ENCODE peak calls at places on chromosome 5, in seven cellular contexts. One of them, this sample, is unnamed.

GRCh38 chr5:61347088-61347487 is 15.0 kb downstream of the ZSWIM6 start:
- DNase-seq in heart left ventricle: no peak
- DNase-seq in sigmoid colon: no peak
- DNase-seq in endothelial cell of umbilical vein: no peak
- DNase-seq in CD8-positive, alpha-beta T cell: no peak
- DNase-seq in cardiac muscle cell: no peak
- DNase-seq in mucosa of descending colon: no peak
- DNase-seq in this sample: no peak

GRCh38 chr5:107501965-107502691 is 168.6 kb downstream of the EFNA5 start:
- DNase-seq in heart left ventricle: no peak
- DNase-seq in sigmoid colon: no peak
- DNase-seq in endothelial cell of umbilical vein: peak; percentile 93
- DNase-seq in CD8-positive, alpha-beta T cell: no peak
- DNase-seq in cardiac muscle cell: peak; percentile 59
- DNase-seq in mucosa of descending colon: no peak
- DNase-seq in this sample: no peak

GRCh38 chr5:43192558-43193170 is 639 bp downstream of the NIM1K start:
- DNase-seq in heart left ventricle: peak; percentile 32
- DNase-seq in sigmoid colon: peak; percentile 73
- DNase-seq in endothelial cell of umbilical vein: no peak
- DNase-seq in CD8-positive, alpha-beta T cell: no peak
- DNase-seq in cardiac muscle cell: peak; percentile 35
- DNase-seq in mucosa of descending colon: peak; percentile 33
- DNase-seq in this sample: no peak

GRCh38 chr5:19044931-19045695 is 942.9 kb downstream of the CDH18 start:
- DNase-seq in heart left ventricle: no peak
- DNase-seq in sigmoid colon: no peak
- DNase-seq in endothelial cell of umbilical vein: no peak
- DNase-seq in CD8-positive, alpha-beta T cell: no peak
- DNase-seq in cardiac muscle cell: no peak
- DNase-seq in mucosa of descending colon: no peak
- DNase-seq in this sample: no peak

GRCh38 chr5:1058549-1058945 is 49.9 kb downstream of the NKD2 start:
- DNase-seq in heart left ventricle: no peak
- DNase-seq in sigmoid colon: no peak
- DNase-seq in endothelial cell of umbilical vein: no peak
- DNase-seq in CD8-positive, alpha-beta T cell: no peak
- DNase-seq in cardiac muscle cell: no peak
- DNase-seq in mucosa of descending colon: no peak
- DNase-seq in this sample: no peak

GRCh38 chr5:122295138-122295537 is 16.9 kb upstream of the SNCAIP start:
- DNase-seq in heart left ventricle: no peak
- DNase-seq in sigmoid colon: no peak
- DNase-seq in endothelial cell of umbilical vein: peak; percentile 37
- DNase-seq in CD8-positive, alpha-beta T cell: no peak
- DNase-seq in cardiac muscle cell: peak; percentile 37
- DNase-seq in mucosa of descending colon: no peak
- DNase-seq in this sample: no peak

GRCh38 chr5:15933481-15934207 is 245.9 kb downstream of the MARCHF11 start:
- DNase-seq in heart left ventricle: no peak
- DNase-seq in sigmoid colon: no peak
- DNase-seq in endothelial cell of umbilical vein: peak; percentile 87
- DNase-seq in CD8-positive, alpha-beta T cell: no peak
- DNase-seq in cardiac muscle cell: peak; percentile 63
- DNase-seq in mucosa of descending colon: no peak
- DNase-seq in this sample: no peak

GRCh38 chr5:179378441-179379271 is 33.4 kb upstream of the ADAMTS2 start:
- DNase-seq in heart left ventricle: no peak
- DNase-seq in sigmoid colon: peak; percentile 46
- DNase-seq in endothelial cell of umbilical vein: no peak
- DNase-seq in CD8-positive, alpha-beta T cell: no peak
- DNase-seq in cardiac muscle cell: peak; percentile 89
- DNase-seq in mucosa of descending colon: no peak
- DNase-seq in this sample: no peak

GRCh38 chr5:79025054-79025465 is 40.0 kb upstream of the ARSB start:
- DNase-seq in heart left ventricle: peak; percentile 54
- DNase-seq in sigmoid colon: peak; percentile 76
- DNase-seq in endothelial cell of umbilical vein: peak; percentile 65
- DNase-seq in CD8-positive, alpha-beta T cell: peak; percentile 6
- DNase-seq in cardiac muscle cell: peak; percentile 83
- DNase-seq in mucosa of descending colon: peak; percentile 69
- DNase-seq in this sample: peak; percentile 66

GRCh38 chr5:171162602-171163001 is 146.4 kb upstream of the TLX3 start:
- DNase-seq in heart left ventricle: no peak
- DNase-seq in sigmoid colon: no peak
- DNase-seq in endothelial cell of umbilical vein: peak; percentile 91
- DNase-seq in CD8-positive, alpha-beta T cell: no peak
- DNase-seq in cardiac muscle cell: peak; percentile 52
- DNase-seq in mucosa of descending colon: no peak
- DNase-seq in this sample: no peak

GRCh38 chr5:120314201-120314600 is 149.9 kb upstream of the PRR16 start:
- DNase-seq in heart left ventricle: no peak
- DNase-seq in sigmoid colon: no peak
- DNase-seq in endothelial cell of umbilical vein: no peak
- DNase-seq in CD8-positive, alpha-beta T cell: no peak
- DNase-seq in cardiac muscle cell: no peak
- DNase-seq in mucosa of descending colon: no peak
- DNase-seq in this sample: no peak

GRCh38 chr5:169174923-169175322 is 126.0 kb downstream of the SLIT3 start:
- DNase-seq in heart left ventricle: no peak
- DNase-seq in sigmoid colon: no peak
- DNase-seq in endothelial cell of umbilical vein: no peak
- DNase-seq in CD8-positive, alpha-beta T cell: no peak
- DNase-seq in cardiac muscle cell: no peak
- DNase-seq in mucosa of descending colon: no peak
- DNase-seq in this sample: no peak

GRCh38 chr5:53326420-53327153 is 153.8 kb upstream of the FST start:
- DNase-seq in heart left ventricle: no peak
- DNase-seq in sigmoid colon: no peak
- DNase-seq in endothelial cell of umbilical vein: no peak
- DNase-seq in CD8-positive, alpha-beta T cell: no peak
- DNase-seq in cardiac muscle cell: peak; percentile 89
- DNase-seq in mucosa of descending colon: no peak
- DNase-seq in this sample: no peak

GRCh38 chr5:109903061-109903460 is 213.3 kb downstream of the MAN2A1 start:
- DNase-seq in heart left ventricle: no peak
- DNase-seq in sigmoid colon: no peak
- DNase-seq in endothelial cell of umbilical vein: no peak
- DNase-seq in CD8-positive, alpha-beta T cell: no peak
- DNase-seq in cardiac muscle cell: no peak
- DNase-seq in mucosa of descending colon: no peak
- DNase-seq in this sample: no peak

GRCh38 chr5:442335-443238 is at the start of gene EXOC3:
- DNase-seq in heart left ventricle: peak; percentile 75
- DNase-seq in sigmoid colon: peak; percentile 86
- DNase-seq in endothelial cell of umbilical vein: peak; percentile 50
- DNase-seq in CD8-positive, alpha-beta T cell: peak; percentile 48
- DNase-seq in cardiac muscle cell: peak; percentile 70
- DNase-seq in mucosa of descending colon: peak; percentile 86
- DNase-seq in this sample: peak; percentile 55

GRCh38 chr5:131550606-131551005 is 84.4 kb downstream of the RAPGEF6 start:
- DNase-seq in heart left ventricle: no peak
- DNase-seq in sigmoid colon: no peak
- DNase-seq in endothelial cell of umbilical vein: peak; percentile 16
- DNase-seq in CD8-positive, alpha-beta T cell: no peak
- DNase-seq in cardiac muscle cell: no peak
- DNase-seq in mucosa of descending colon: no peak
- DNase-seq in this sample: no peak

GRCh38 chr5:969421-969839 is 39.2 kb upstream of the NKD2 start:
- DNase-seq in heart left ventricle: peak; percentile 67
- DNase-seq in sigmoid colon: peak; percentile 74
- DNase-seq in endothelial cell of umbilical vein: peak; percentile 28
- DNase-seq in CD8-positive, alpha-beta T cell: no peak
- DNase-seq in cardiac muscle cell: peak; percentile 92
- DNase-seq in mucosa of descending colon: no peak
- DNase-seq in this sample: peak; percentile 31

GRCh38 chr5:93899026-93899600 is 157.7 kb upstream of the POU5F2 start:
- DNase-seq in heart left ventricle: no peak
- DNase-seq in sigmoid colon: no peak
- DNase-seq in endothelial cell of umbilical vein: peak; percentile 9
- DNase-seq in CD8-positive, alpha-beta T cell: no peak
- DNase-seq in cardiac muscle cell: peak; percentile 8
- DNase-seq in mucosa of descending colon: no peak
- DNase-seq in this sample: no peak
- TF ChIP-seq CTCF in heart left ventricle: no peak
- TF ChIP-seq CTCF in sigmoid colon: no peak
- TF ChIP-seq CTCF in endothelial cell of umbilical vein: peak; percentile 31
- TF ChIP-seq CTCF in CD8-positive, alpha-beta T cell: peak; percentile 56
- TF ChIP-seq CTCF in cardiac muscle cell: peak; percentile 43
- TF ChIP-seq CTCF in mucosa of descending colon: no peak
- TF ChIP-seq CTCF in this sample: no peak

DNA sequence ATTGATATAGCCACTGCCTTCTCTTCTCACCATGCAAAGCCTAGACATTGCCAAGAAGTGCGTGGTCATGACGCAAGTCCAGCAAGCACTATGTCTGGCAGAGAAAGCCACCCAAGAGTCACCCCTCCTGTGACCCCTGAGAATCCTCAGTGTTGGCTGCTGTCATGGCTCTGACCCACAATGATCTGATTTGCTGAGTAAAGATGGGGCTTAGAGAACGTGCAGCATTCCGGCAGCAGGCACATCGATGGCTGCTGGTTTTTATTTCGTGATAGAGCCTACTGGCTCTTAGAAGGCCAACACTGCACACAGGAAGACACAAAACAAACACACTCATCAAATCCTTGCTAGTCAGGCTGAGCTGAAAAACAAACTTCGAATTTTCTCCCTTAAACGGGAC is 88.3 kb upstream of the BASP1 start:
- DNase-seq in heart left ventricle: no peak
- DNase-seq in sigmoid colon: no peak
- DNase-seq in endothelial cell of umbilical vein: no peak
- DNase-seq in CD8-positive, alpha-beta T cell: no peak
- DNase-seq in cardiac muscle cell: no peak
- DNase-seq in mucosa of descending colon: no peak
- DNase-seq in this sample: no peak
- H3K4me1 ChIP-seq in heart left ventricle: peaks cover 9% of the 10 kb centered on the region
- H3K4me1 ChIP-seq in sigmoid colon: no peaks in the 10 kb centered on the region
- H3K4me1 ChIP-seq in endothelial cell of umbilical vein: peaks cover 34% of the 10 kb centered on the region
- H3K4me1 ChIP-seq in CD8-positive, alpha-beta T cell: no peaks in the 10 kb centered on the region
- H3K4me1 ChIP-seq in cardiac muscle cell: no peaks in the 10 kb centered on the region
- H3K4me1 ChIP-seq in mucosa of descending colon: peaks cover 6% of the 10 kb centered on the region
- H3K4me1 ChIP-seq in this sample: peaks cover 2% of the 10 kb centered on the region

GRCh38 chr5:132810605-132811004 is 2.5 kb upstream of the SOWAHA start:
- DNase-seq in heart left ventricle: no peak
- DNase-seq in sigmoid colon: no peak
- DNase-seq in endothelial cell of umbilical vein: no peak
- DNase-seq in CD8-positive, alpha-beta T cell: no peak
- DNase-seq in cardiac muscle cell: no peak
- DNase-seq in mucosa of descending colon: no peak
- DNase-seq in this sample: no peak

GRCh38 chr5:132812123-132812948 is 766 bp upstream of the SOWAHA start:
- DNase-seq in heart left ventricle: no peak
- DNase-seq in sigmoid colon: no peak
- DNase-seq in endothelial cell of umbilical vein: no peak
- DNase-seq in CD8-positive, alpha-beta T cell: no peak
- DNase-seq in cardiac muscle cell: no peak
- DNase-seq in mucosa of descending colon: no peak
- DNase-seq in this sample: no peak

GRCh38 chr5:132808448-132808847 is 4.7 kb upstream of the SOWAHA start:
- DNase-seq in heart left ventricle: no peak
- DNase-seq in sigmoid colon: no peak
- DNase-seq in endothelial cell of umbilical vein: no peak
- DNase-seq in CD8-positive, alpha-beta T cell: no peak
- DNase-seq in cardiac muscle cell: no peak
- DNase-seq in mucosa of descending colon: no peak
- DNase-seq in this sample: no peak

GRCh38 chr5:132808866-132809265 is 4.2 kb upstream of the SOWAHA start:
- DNase-seq in heart left ventricle: no peak
- DNase-seq in sigmoid colon: no peak
- DNase-seq in endothelial cell of umbilical vein: no peak
- DNase-seq in CD8-positive, alpha-beta T cell: no peak
- DNase-seq in cardiac muscle cell: no peak
- DNase-seq in mucosa of descending colon: no peak
- DNase-seq in this sample: peak; percentile 28

DNA sequence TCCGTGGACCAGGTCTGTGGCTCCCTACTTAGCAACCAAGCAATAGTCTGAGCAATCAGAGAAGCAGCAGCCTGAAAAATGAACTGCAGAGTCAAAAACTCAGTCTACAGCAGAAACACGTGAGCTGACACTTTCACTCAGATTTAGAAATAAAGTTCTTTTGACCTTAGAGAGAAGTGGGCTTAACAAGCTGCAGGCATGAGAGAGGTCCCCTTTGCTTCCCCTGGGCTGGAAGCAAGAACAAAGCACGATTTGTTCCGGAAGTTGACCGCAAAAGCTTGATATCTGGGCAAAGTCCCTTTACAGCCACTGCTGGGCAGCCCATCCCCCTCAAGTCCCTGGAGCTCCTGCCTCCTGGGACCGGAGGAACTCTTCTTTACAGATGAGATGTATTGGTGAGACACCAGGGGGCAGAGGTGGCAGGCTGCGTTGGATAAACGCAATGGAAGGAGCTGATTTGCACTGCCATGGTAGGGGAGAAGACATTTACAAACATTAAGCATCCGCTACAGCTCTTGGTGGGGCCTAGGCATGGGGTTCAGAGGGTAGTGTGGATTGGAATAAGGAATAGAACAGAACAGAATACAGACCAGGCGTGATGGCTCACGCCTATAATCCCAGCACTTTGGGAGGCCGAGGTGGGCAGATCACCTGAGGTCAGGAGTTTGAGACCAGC is 5.8 kb upstream of the SOWAHA start:
- DNase-seq in heart left ventricle: no peak
- DNase-seq in sigmoid colon: peak; percentile 13
- DNase-seq in endothelial cell of umbilical vein: no peak
- DNase-seq in CD8-positive, alpha-beta T cell: no peak
- DNase-seq in cardiac muscle cell: no peak
- DNase-seq in mucosa of descending colon: peak; percentile 91
- DNase-seq in this sample: peak; percentile 54
- TF ChIP-seq CTCF in heart left ventricle: no peak
- TF ChIP-seq CTCF in sigmoid colon: no peak
- TF ChIP-seq CTCF in endothelial cell of umbilical vein: no peak
- TF ChIP-seq CTCF in CD8-positive, alpha-beta T cell: no peak
- TF ChIP-seq CTCF in cardiac muscle cell: peak; percentile 23
- TF ChIP-seq CTCF in mucosa of descending colon: peak; percentile 39
- TF ChIP-seq CTCF in this sample: no peak

GRCh38 chr5:89301572-89302025 is 418.6 kb upstream of the MEF2C start:
- DNase-seq in heart left ventricle: no peak
- DNase-seq in sigmoid colon: no peak
- DNase-seq in endothelial cell of umbilical vein: no peak
- DNase-seq in CD8-positive, alpha-beta T cell: no peak
- DNase-seq in cardiac muscle cell: no peak
- DNase-seq in mucosa of descending colon: no peak
- DNase-seq in this sample: no peak
- H3K4me1 ChIP-seq in heart left ventricle: no peaks in the 10 kb centered on the region
- H3K4me1 ChIP-seq in sigmoid colon: no peaks in the 10 kb centered on the region
- H3K4me1 ChIP-seq in endothelial cell of umbilical vein: no peaks in the 10 kb centered on the region
- H3K4me1 ChIP-seq in CD8-positive, alpha-beta T cell: no peaks in the 10 kb centered on the region
- H3K4me1 ChIP-seq in cardiac muscle cell: no peaks in the 10 kb centered on the region
- H3K4me1 ChIP-seq in mucosa of descending colon: no peaks in the 10 kb centered on the region
- H3K4me1 ChIP-seq in this sample: no peaks in the 10 kb centered on the region

DNA sequence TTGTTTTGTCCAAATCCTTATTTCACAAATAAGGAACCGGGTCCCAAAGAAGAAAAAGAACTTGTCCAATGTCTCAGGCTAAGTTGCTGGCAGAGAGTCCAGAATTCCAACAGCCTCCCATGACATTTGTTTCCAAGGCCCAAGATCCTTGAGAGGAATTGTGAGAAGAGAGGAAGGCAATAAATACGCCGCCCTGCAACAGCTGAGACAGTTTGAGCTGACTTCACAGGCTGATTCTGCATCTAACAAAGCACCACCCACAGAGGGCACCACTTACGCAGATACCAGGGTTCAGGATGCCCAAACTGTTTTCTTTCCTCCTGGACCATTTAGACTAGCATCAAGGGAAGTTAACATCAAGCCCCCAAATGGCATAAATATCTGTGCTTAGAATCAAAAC is 211.3 kb downstream of the FAM114A2 start:
- DNase-seq in heart left ventricle: no peak
- DNase-seq in sigmoid colon: peak; percentile 66
- DNase-seq in endothelial cell of umbilical vein: no peak
- DNase-seq in CD8-positive, alpha-beta T cell: no peak
- DNase-seq in cardiac muscle cell: no peak
- DNase-seq in mucosa of descending colon: no peak
- DNase-seq in this sample: peak; percentile 65
- TF ChIP-seq CTCF in heart left ventricle: no peak
- TF ChIP-seq CTCF in sigmoid colon: no peak
- TF ChIP-seq CTCF in endothelial cell of umbilical vein: no peak
- TF ChIP-seq CTCF in CD8-positive, alpha-beta T cell: no peak
- TF ChIP-seq CTCF in cardiac muscle cell: no peak
- TF ChIP-seq CTCF in mucosa of descending colon: no peak
- TF ChIP-seq CTCF in this sample: no peak